ENCODE peak calls at places on chromosomes 4 and X, in five cellular contexts. One of them, this sample, is unnamed.
A peak's percentile ranks its signal among the peaks of the same experiment; 100 is the strongest.

GRCh38 chr4:73573794-73574528 is 46.3 kb downstream of the RASSF6 start:
- DNase-seq in T-helper 1 cell: no peak
- DNase-seq in C1 segment of cervical spinal cord: peak; percentile 29
- DNase-seq in head of caudate nucleus: peak; percentile 32
- DNase-seq in CD4-positive, CD25-positive, alpha-beta regulatory T cell: no peak
- DNase-seq in this sample: no peak

GRCh38 chr4:183348706-183349659 is 26.8 kb upstream of the CLDN24 start:
- DNase-seq in head of caudate nucleus: no peak
- DNase-seq in T-helper 1 cell: no peak
- DNase-seq in C1 segment of cervical spinal cord: no peak
- DNase-seq in CD4-positive, CD25-positive, alpha-beta regulatory T cell: no peak
- DNase-seq in this sample: no peak

GRCh38 chrX:102599950-102600579 is 750 bp downstream of the ARMCX5 start:
- DNase-seq in head of caudate nucleus: no peak
- DNase-seq in T-helper 1 cell: no peak
- DNase-seq in CD4-positive, CD25-positive, alpha-beta regulatory T cell: no peak
- DNase-seq in C1 segment of cervical spinal cord: no peak
- DNase-seq in this sample: no peak

GRCh38 chr4:25856756-25857155 is 6.0 kb downstream of the SEL1L3 start:
- DNase-seq in C1 segment of cervical spinal cord: no peak
- DNase-seq in T-helper 1 cell: no peak
- DNase-seq in CD4-positive, CD25-positive, alpha-beta regulatory T cell: no peak
- DNase-seq in head of caudate nucleus: no peak
- DNase-seq in this sample: no peak

GRCh38 chrX:146435472-146435871 is 374.1 kb upstream of the CXorf51B start:
- DNase-seq in C1 segment of cervical spinal cord: no peak
- DNase-seq in CD4-positive, CD25-positive, alpha-beta regulatory T cell: no peak
- DNase-seq in head of caudate nucleus: no peak
- DNase-seq in T-helper 1 cell: no peak
- DNase-seq in this sample: no peak

GRCh38 chr4:176837176-176837915 is 44.6 kb upstream of the VEGFC start:
- DNase-seq in head of caudate nucleus: no peak
- DNase-seq in CD4-positive, CD25-positive, alpha-beta regulatory T cell: no peak
- DNase-seq in C1 segment of cervical spinal cord: no peak
- DNase-seq in T-helper 1 cell: no peak
- DNase-seq in this sample: no peak

GRCh38 chr4:15198070-15198727 is 195.9 kb downstream of the CPEB2 start:
- DNase-seq in C1 segment of cervical spinal cord: no peak
- DNase-seq in head of caudate nucleus: no peak
- DNase-seq in CD4-positive, CD25-positive, alpha-beta regulatory T cell: no peak
- DNase-seq in T-helper 1 cell: no peak
- DNase-seq in this sample: no peak

GRCh38 chr4:76380561-76380960 is 40.4 kb downstream of the CCDC158 start:
- DNase-seq in head of caudate nucleus: no peak
- DNase-seq in CD4-positive, CD25-positive, alpha-beta regulatory T cell: no peak
- DNase-seq in T-helper 1 cell: no peak
- DNase-seq in C1 segment of cervical spinal cord: no peak
- DNase-seq in this sample: no peak

GRCh38 chr4:55754754-55755350 is 64.7 kb upstream of the EXOC1L start:
- DNase-seq in T-helper 1 cell: no peak
- DNase-seq in CD4-positive, CD25-positive, alpha-beta regulatory T cell: no peak
- DNase-seq in head of caudate nucleus: no peak
- DNase-seq in C1 segment of cervical spinal cord: no peak
- DNase-seq in this sample: no peak

GRCh38 chr4:40369437-40370278 is 34.5 kb downstream of the CHRNA9 start:
- DNase-seq in CD4-positive, CD25-positive, alpha-beta regulatory T cell: no peak
- DNase-seq in C1 segment of cervical spinal cord: no peak
- DNase-seq in T-helper 1 cell: no peak
- DNase-seq in head of caudate nucleus: no peak
- DNase-seq in this sample: no peak

GRCh38 chr4:155675709-155676429 is 9.2 kb downstream of the GUCY1A1 start:
- DNase-seq in C1 segment of cervical spinal cord: no peak
- DNase-seq in T-helper 1 cell: no peak
- DNase-seq in head of caudate nucleus: no peak
- DNase-seq in CD4-positive, CD25-positive, alpha-beta regulatory T cell: no peak
- DNase-seq in this sample: no peak

GRCh38 chrX:47958943-47959342 is 44.8 kb downstream of the ZNF182 start:
- DNase-seq in CD4-positive, CD25-positive, alpha-beta regulatory T cell: no peak
- DNase-seq in head of caudate nucleus: no peak
- DNase-seq in C1 segment of cervical spinal cord: no peak
- DNase-seq in T-helper 1 cell: no peak
- DNase-seq in this sample: no peak

GRCh38 chrX:66544181-66544580 is 94.7 kb downstream of the EDA2R start:
- DNase-seq in T-helper 1 cell: no peak
- DNase-seq in head of caudate nucleus: no peak
- DNase-seq in CD4-positive, CD25-positive, alpha-beta regulatory T cell: no peak
- DNase-seq in C1 segment of cervical spinal cord: no peak
- DNase-seq in this sample: no peak

GRCh38 chrX:2894885-2895292 is 34.2 kb downstream of the ARSD start:
- DNase-seq in T-helper 1 cell: no peak
- DNase-seq in head of caudate nucleus: no peak
- DNase-seq in C1 segment of cervical spinal cord: no peak
- DNase-seq in CD4-positive, CD25-positive, alpha-beta regulatory T cell: no peak
- DNase-seq in this sample: no peak

GRCh38 chr4:48588230-48588943 is 98.3 kb downstream of the ZAR1 start:
- DNase-seq in T-helper 1 cell: no peak
- DNase-seq in C1 segment of cervical spinal cord: no peak
- DNase-seq in head of caudate nucleus: no peak
- DNase-seq in CD4-positive, CD25-positive, alpha-beta regulatory T cell: no peak
- DNase-seq in this sample: no peak

GRCh38 chr4:112061418-112061817 is 83.8 kb upstream of the FAM241A start:
- DNase-seq in C1 segment of cervical spinal cord: no peak
- DNase-seq in T-helper 1 cell: no peak
- DNase-seq in CD4-positive, CD25-positive, alpha-beta regulatory T cell: no peak
- DNase-seq in head of caudate nucleus: no peak
- DNase-seq in this sample: no peak

GRCh38 chr4:138078751-138079150 is 163.4 kb downstream of the SLC7A11 start:
- DNase-seq in C1 segment of cervical spinal cord: no peak
- DNase-seq in head of caudate nucleus: no peak
- DNase-seq in T-helper 1 cell: no peak
- DNase-seq in CD4-positive, CD25-positive, alpha-beta regulatory T cell: no peak
- DNase-seq in this sample: no peak

GRCh38 chr4:152937535-152938236 is 1.6 kb downstream of the FHDC1 start:
- DNase-seq in head of caudate nucleus: no peak
- DNase-seq in CD4-positive, CD25-positive, alpha-beta regulatory T cell: no peak
- DNase-seq in C1 segment of cervical spinal cord: peak; percentile 22
- DNase-seq in T-helper 1 cell: peak; percentile 3
- DNase-seq in this sample: peak; percentile 52

GRCh38 chr4:1784789-1785591 is 8.1 kb upstream of the FGFR3 start:
- DNase-seq in head of caudate nucleus: no peak
- DNase-seq in C1 segment of cervical spinal cord: no peak
- DNase-seq in CD4-positive, CD25-positive, alpha-beta regulatory T cell: no peak
- DNase-seq in T-helper 1 cell: no peak
- DNase-seq in this sample: no peak

GRCh38 chr4:54802336-54802735 is 144.6 kb downstream of the KIT start:
- DNase-seq in head of caudate nucleus: no peak
- DNase-seq in T-helper 1 cell: no peak
- DNase-seq in CD4-positive, CD25-positive, alpha-beta regulatory T cell: no peak
- DNase-seq in C1 segment of cervical spinal cord: no peak
- DNase-seq in this sample: no peak

GRCh38 chrX:150526692-150527091 is 41.7 kb upstream of the MTM1 start:
- DNase-seq in head of caudate nucleus: no peak
- DNase-seq in T-helper 1 cell: no peak
- DNase-seq in C1 segment of cervical spinal cord: no peak
- DNase-seq in CD4-positive, CD25-positive, alpha-beta regulatory T cell: no peak
- DNase-seq in this sample: no peak

GRCh38 chr4:38581708-38582107 is 82.3 kb upstream of the KLF3 start:
- DNase-seq in CD4-positive, CD25-positive, alpha-beta regulatory T cell: no peak
- DNase-seq in T-helper 1 cell: no peak
- DNase-seq in head of caudate nucleus: no peak
- DNase-seq in C1 segment of cervical spinal cord: no peak
- DNase-seq in this sample: no peak

GRCh38 chrX:123920065-123920785 is 41.3 kb upstream of the STAG2 start:
- DNase-seq in CD4-positive, CD25-positive, alpha-beta regulatory T cell: no peak
- DNase-seq in T-helper 1 cell: no peak
- DNase-seq in head of caudate nucleus: no peak
- DNase-seq in C1 segment of cervical spinal cord: no peak
- DNase-seq in this sample: no peak

GRCh38 chr4:185033072-185033471 is 14.8 kb downstream of the HELT start:
- DNase-seq in head of caudate nucleus: no peak
- DNase-seq in C1 segment of cervical spinal cord: no peak
- DNase-seq in CD4-positive, CD25-positive, alpha-beta regulatory T cell: no peak
- DNase-seq in T-helper 1 cell: no peak
- DNase-seq in this sample: no peak

GRCh38 chr4:108113229-108113628 is 55.5 kb downstream of the LEF1 start:
- DNase-seq in T-helper 1 cell: peak; percentile 21
- DNase-seq in C1 segment of cervical spinal cord: no peak
- DNase-seq in CD4-positive, CD25-positive, alpha-beta regulatory T cell: peak; percentile 27
- DNase-seq in head of caudate nucleus: no peak
- DNase-seq in this sample: no peak

GRCh38 chr4:141425124-141425523 is 204.4 kb downstream of the ZNF330 start:
- DNase-seq in T-helper 1 cell: no peak
- DNase-seq in C1 segment of cervical spinal cord: no peak
- DNase-seq in CD4-positive, CD25-positive, alpha-beta regulatory T cell: no peak
- DNase-seq in head of caudate nucleus: no peak
- DNase-seq in this sample: no peak

GRCh38 chrX:68498044-68498507 is 775 bp upstream of the YIPF6 start:
- DNase-seq in T-helper 1 cell: no peak
- DNase-seq in CD4-positive, CD25-positive, alpha-beta regulatory T cell: no peak
- DNase-seq in head of caudate nucleus: no peak
- DNase-seq in C1 segment of cervical spinal cord: no peak
- DNase-seq in this sample: no peak

GRCh38 chrX:148808825-148809224 is 308.4 kb downstream of the AFF2 start:
- DNase-seq in head of caudate nucleus: no peak
- DNase-seq in T-helper 1 cell: no peak
- DNase-seq in CD4-positive, CD25-positive, alpha-beta regulatory T cell: no peak
- DNase-seq in C1 segment of cervical spinal cord: no peak
- DNase-seq in this sample: no peak

GRCh38 chrX:51893931-51894696 is 691 bp downstream of the MAGED1 start:
- DNase-seq in head of caudate nucleus: no peak
- DNase-seq in CD4-positive, CD25-positive, alpha-beta regulatory T cell: no peak
- DNase-seq in C1 segment of cervical spinal cord: peak; percentile 24
- DNase-seq in T-helper 1 cell: no peak
- DNase-seq in this sample: no peak

GRCh38 chr4:2462992-2463762 is 5.7 kb upstream of the RNF4 start:
- DNase-seq in C1 segment of cervical spinal cord: no peak
- DNase-seq in CD4-positive, CD25-positive, alpha-beta regulatory T cell: no peak
- DNase-seq in head of caudate nucleus: no peak
- DNase-seq in T-helper 1 cell: no peak
- DNase-seq in this sample: no peak

GRCh38 chrX:65407157-65407626 is 127.4 kb downstream of the LAS1L start:
- DNase-seq in head of caudate nucleus: no peak
- DNase-seq in T-helper 1 cell: no peak
- DNase-seq in C1 segment of cervical spinal cord: no peak
- DNase-seq in CD4-positive, CD25-positive, alpha-beta regulatory T cell: no peak
- DNase-seq in this sample: peak; percentile 0

GRCh38 chr4:253936-254756 is 51.1 kb downstream of the ZNF732 start:
- DNase-seq in T-helper 1 cell: no peak
- DNase-seq in C1 segment of cervical spinal cord: no peak
- DNase-seq in CD4-positive, CD25-positive, alpha-beta regulatory T cell: no peak
- DNase-seq in head of caudate nucleus: no peak
- DNase-seq in this sample: no peak

GRCh38 chr4:100146756-100147155 is 43.5 kb downstream of the DDIT4L start:
- DNase-seq in C1 segment of cervical spinal cord: no peak
- DNase-seq in CD4-positive, CD25-positive, alpha-beta regulatory T cell: no peak
- DNase-seq in T-helper 1 cell: no peak
- DNase-seq in head of caudate nucleus: no peak
- DNase-seq in this sample: no peak

GRCh38 chr4:80142396-80143304 is 54.7 kb upstream of the PRDM8 start:
- DNase-seq in T-helper 1 cell: no peak
- DNase-seq in head of caudate nucleus: no peak
- DNase-seq in C1 segment of cervical spinal cord: no peak
- DNase-seq in CD4-positive, CD25-positive, alpha-beta regulatory T cell: no peak
- DNase-seq in this sample: no peak

GRCh38 chr4:90328558-90328957 is 201.4 kb downstream of the CCSER1 start:
- DNase-seq in CD4-positive, CD25-positive, alpha-beta regulatory T cell: no peak
- DNase-seq in C1 segment of cervical spinal cord: no peak
- DNase-seq in head of caudate nucleus: peak; percentile 14
- DNase-seq in T-helper 1 cell: no peak
- DNase-seq in this sample: no peak

GRCh38 chr4:176547005-176547404 is 227.2 kb downstream of the SPCS3 start:
- DNase-seq in C1 segment of cervical spinal cord: no peak
- DNase-seq in T-helper 1 cell: no peak
- DNase-seq in CD4-positive, CD25-positive, alpha-beta regulatory T cell: no peak
- DNase-seq in head of caudate nucleus: no peak
- DNase-seq in this sample: no peak

GRCh38 chr4:107719927-107720722 is at the start of gene PAPSS1:
- DNase-seq in T-helper 1 cell: peak; percentile 93
- DNase-seq in CD4-positive, CD25-positive, alpha-beta regulatory T cell: peak; percentile 91
- DNase-seq in head of caudate nucleus: peak; percentile 95
- DNase-seq in C1 segment of cervical spinal cord: peak; percentile 94
- DNase-seq in this sample: peak; percentile 92

This sample was measured in frontal cortex.